ENCODE peak calls at places on chromosome 18, in five cellular contexts. N is GM10248, H is lower lobe of right lung, S is ovary, G is breast epithelium. K is an unnamed sample.
A peak's percentile ranks its signal among the peaks of the same experiment; 100 is the strongest.

GRCh38 chr18:67864677-67865340 is 348.3 kb upstream of the DSEL start:
- DNase-seq in N (no peak), H (no peak), S (no peak), G (no peak), K (no peak)

GRCh38 chr18:48862116-48862515 is 88.6 kb downstream of the SMAD7 start:
- DNase-seq in N (no peak), H (peak; percentile 40), S (no peak), G (no peak), K (no peak)

GRCh38 chr18:12767580-12768155 is 64.8 kb downstream of the PSMG2 start:
- DNase-seq in N (no peak), H (no peak), S (no peak), G (no peak), K (no peak)

GRCh38 chr18:79275992-79276391 is 119.7 kb upstream of the NFATC1 start:
- DNase-seq in N (peak; percentile 29), H (no peak), S (no peak), G (no peak), K (no peak)

GRCh38 chr18:79508565-79509535 is 113.1 kb downstream of the NFATC1 start:
- DNase-seq in N (peak; percentile 77), H (peak; percentile 59), S (peak; percentile 12), G (no peak), K (no peak)

GRCh38 chr18:55300469-55301195 is 287.4 kb downstream of the TCF4 start:
- DNase-seq in N (no peak), H (no peak), S (no peak), G (no peak), K (no peak)

GRCh38 chr18:50159654-50160046 is 35.3 kb downstream of the MYO5B start:
- DNase-seq in N (no peak), H (no peak), S (no peak), G (no peak), K (no peak)

GRCh38 chr18:40159141-40160017 is 1795.7 kb upstream of the PIK3C3 start:
- DNase-seq in N (no peak), H (no peak), S (no peak), G (no peak), K (peak; percentile 5)

GRCh38 chr18:48785686-48786470 is 164.9 kb downstream of the SMAD7 start:
- DNase-seq in N (no peak), H (peak; percentile 27), S (no peak), G (no peak), K (no peak)

GRCh38 chr18:26544459-26544858 is 3.9 kb downstream of the KCTD1 start:
- DNase-seq in N (no peak), H (no peak), S (no peak), G (no peak), K (no peak)

GRCh38 chr18:21049306-21049705 is 62.3 kb downstream of the ROCK1 start:
- DNase-seq in N (no peak), H (no peak), S (no peak), G (no peak), K (no peak)

GRCh38 chr18:55997156-55997561 is 409.2 kb upstream of the TCF4 start:
- DNase-seq in N (no peak), H (no peak), S (no peak), G (no peak), K (no peak)

GRCh38 chr18:21479721-21480120 is 120.8 kb downstream of the ESCO1 start:
- DNase-seq in N (no peak), H (no peak), S (no peak), G (no peak), K (no peak)

GRCh38 chr18:9765505-9765904 is 57.4 kb downstream of the RAB31 start:
- DNase-seq in N (no peak), H (no peak), S (no peak), G (no peak), K (no peak)

GRCh38 chr18:69838620-69839411 is 108.9 kb downstream of the CD226 start:
- DNase-seq in N (no peak), H (no peak), S (no peak), G (no peak), K (no peak)

GRCh38 chr18:28039078-28039477 is 137.9 kb downstream of the CDH2 start:
- DNase-seq in N (no peak), H (no peak), S (no peak), G (no peak), K (no peak)

GRCh38 chr18:13530879-13531387 is 195.4 kb downstream of the FAM210A start:
- DNase-seq in N (peak; percentile 48), H (peak; percentile 61), S (no peak), G (peak; percentile 35), K (peak; percentile 48)

GRCh38 chr18:60350975-60351374 is 21.6 kb downstream of the MC4R start:
- DNase-seq in N (no peak), H (no peak), S (no peak), G (no peak), K (no peak)

GRCh38 chr18:31970617-31971016 is 27.7 kb upstream of the TRAPPC8 start:
- DNase-seq in N (no peak), H (no peak), S (no peak), G (no peak), K (no peak)

GRCh38 chr18:29157057-29157780 is 980.3 kb upstream of the CDH2 start:
- DNase-seq in N (no peak), H (no peak), S (no peak), G (no peak), K (no peak)

GRCh38 chr18:50097702-50098101 is 97.2 kb downstream of the MYO5B start:
- DNase-seq in N (no peak), H (peak; percentile 52), S (no peak), G (peak; percentile 90), K (no peak)

GRCh38 chr18:38695559-38696270 is 1130.1 kb upstream of the CELF4 start:
- DNase-seq in N (no peak), H (no peak), S (no peak), G (no peak), K (no peak)

GRCh38 chr18:68409585-68409984 is 305.3 kb downstream of the TMX3 start:
- DNase-seq in N (no peak), H (no peak), S (no peak), G (no peak), K (no peak)

GRCh38 chr18:61637905-61638304 is 254.9 kb downstream of the RNF152 start:
- DNase-seq in N (no peak), H (no peak), S (no peak), G (no peak), K (no peak)

GRCh38 chr18:55235094-55235461 is 275.8 kb upstream of the CCDC68 start:
- DNase-seq in N (no peak), H (no peak), S (no peak), G (no peak), K (no peak)

GRCh38 chr18:73924836-73925235 is 222.8 kb downstream of the FBXO15 start:
- DNase-seq in N (no peak), H (no peak), S (no peak), G (no peak), K (no peak)

GRCh38 chr18:50726960-50727589 is 92.7 kb downstream of the MRO start:
- DNase-seq in N (peak; percentile 67), H (no peak), S (no peak), G (no peak), K (no peak)

GRCh38 chr18:9615973-9616559 is 1.7 kb upstream of the PPP4R1 start:
- DNase-seq in N (no peak), H (no peak), S (no peak), G (no peak), K (no peak)

GRCh38 chr18:68676913-68677312 is 38.0 kb downstream of the TMX3 start:
- DNase-seq in N (no peak), H (no peak), S (no peak), G (no peak), K (no peak)

GRCh38 chr18:6482198-6482977 is 67.7 kb upstream of the L3MBTL4 start:
- DNase-seq in N (peak; percentile 66), H (peak; percentile 75), S (peak; percentile 81), G (peak; percentile 61), K (peak; percentile 74)

GRCh38 chr18:63421514-63421913 is 762 bp downstream of the VPS4B start:
- DNase-seq in N (no peak), H (no peak), S (no peak), G (no peak), K (no peak)

DNA sequence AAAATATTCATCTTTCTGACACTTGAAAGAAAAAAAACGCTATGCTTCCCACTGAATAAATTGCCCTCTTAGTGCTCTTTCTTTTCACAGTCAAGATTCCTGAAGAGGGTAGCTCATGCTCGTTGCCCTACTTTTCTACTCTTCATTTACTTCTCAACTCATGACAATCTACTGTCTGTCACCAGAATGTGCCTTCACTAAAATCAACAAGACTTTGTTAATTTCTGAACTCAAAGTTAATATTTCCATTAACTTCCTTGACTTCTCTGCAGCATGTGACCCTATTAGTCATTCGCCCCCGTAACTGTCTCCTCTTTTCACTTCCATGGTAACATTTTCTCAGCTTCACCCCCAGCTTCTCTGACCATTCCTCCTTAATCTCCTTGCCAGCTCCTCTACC is 98.9 kb upstream of the MAPRE2 start:
- DNase-seq in N (no peak), H (no peak), S (no peak), G (no peak), K (no peak)
- TF ChIP-seq CTCF in N (no peak), H (no peak), S (no peak), G (no peak), K (no peak)

DNA sequence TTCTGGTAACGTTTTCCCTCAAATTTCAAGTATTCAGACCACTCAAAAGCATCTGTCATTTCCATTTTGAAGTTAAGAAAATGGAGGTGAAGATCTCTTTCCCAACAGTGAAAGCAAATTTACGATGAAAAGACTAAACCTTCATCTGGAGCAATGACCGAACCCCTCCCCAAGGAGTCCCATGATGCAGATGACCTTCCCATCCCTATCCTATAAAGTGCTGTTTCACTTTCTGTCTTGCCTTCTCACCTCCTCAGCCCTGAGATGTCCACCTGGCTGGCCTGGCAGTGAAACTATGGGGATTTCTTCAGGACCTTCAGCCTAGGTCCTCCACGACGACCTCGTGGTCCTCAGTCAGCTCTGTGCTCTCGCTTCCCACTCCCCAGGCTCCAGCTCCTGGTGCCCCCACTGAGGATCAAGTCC is 925 bp upstream of the NPC1 start:
- DNase-seq in N (no peak), H (no peak), S (no peak), G (no peak), K (no peak)
- TF ChIP-seq CTCF in N (no peak), H (no peak), S (no peak), G (peak; percentile 0), K (no peak)

GRCh38 chr18:36296591-36297418 is 708 bp upstream of the FHOD3 start:
- DNase-seq in N (peak; percentile 44), H (peak; percentile 51), S (peak; percentile 78), G (peak; percentile 46), K (peak; percentile 82)
- TF ChIP-seq CTCF in N (peak; percentile 55), H (no peak), S (no peak), G (no peak), K (peak; percentile 32)

DNA sequence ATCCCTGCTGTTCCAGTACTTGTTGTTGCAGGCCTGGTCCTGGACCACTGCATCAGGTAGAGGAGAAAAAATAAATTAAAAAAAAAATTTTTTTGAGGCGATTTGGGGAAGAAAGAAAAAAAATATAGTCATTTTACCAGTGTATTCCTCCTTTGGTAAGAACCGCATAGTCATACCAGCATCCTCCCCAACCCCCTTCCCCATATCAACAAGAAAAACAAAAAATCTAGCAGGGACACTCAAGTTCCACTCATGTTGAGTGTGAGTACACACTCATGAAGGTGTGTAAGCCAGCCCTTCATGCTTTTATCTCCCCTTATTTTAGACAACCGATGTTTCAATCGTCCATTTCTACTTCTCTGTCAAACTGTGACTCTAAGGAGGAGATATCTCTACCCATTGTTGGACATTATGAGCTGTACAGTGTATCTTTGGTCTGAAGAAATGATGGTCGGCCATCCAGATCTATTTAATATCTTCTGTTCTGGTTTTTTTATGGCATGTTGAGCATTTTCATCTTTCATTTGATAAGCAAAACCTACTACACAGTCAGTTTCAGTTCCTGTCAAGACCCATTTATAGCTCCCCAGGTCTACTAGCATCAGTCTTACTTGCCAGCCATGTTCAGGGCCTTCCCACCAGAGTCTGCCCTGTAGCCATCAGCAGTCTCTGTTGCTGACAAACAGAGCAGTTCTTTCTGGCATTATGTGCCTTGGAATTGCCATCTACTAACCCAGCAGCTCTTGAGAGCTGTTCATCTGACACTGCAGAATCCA is 20.0 kb downstream of the ELP2 start:
- DNase-seq in N (peak; percentile 52), H (no peak), S (no peak), G (no peak), K (no peak)
- TF ChIP-seq CTCF in N (no peak), H (no peak), S (no peak), G (no peak), K (no peak)